ENCODE peak calls at places on chromosomes 3 and 15, in four cellular contexts. M, P, Y and U are unnamed samples.

GRCh38 chr15:77664428-77664827 is 31.7 kb upstream of the LINGO1 start:
- DNase-seq in M (no peak), P (no peak), Y (peak; percentile 71), U (no peak)

GRCh38 chr15:101358895-101359294 is 63.8 kb upstream of the SNRPA1 start:
- DNase-seq in M (no peak), P (no peak), Y (no peak), U (no peak)

GRCh38 chr3:43190682-43191081 is 84.8 kb upstream of the POMGNT2 start:
- DNase-seq in M (no peak), P (no peak), Y (no peak), U (no peak)

GRCh38 chr15:71465109-71465508 is 345.2 kb upstream of the NR2E3 start:
- DNase-seq in M (no peak), P (no peak), Y (no peak), U (no peak)

GRCh38 chr3:189572249-189572648 is 58.9 kb upstream of the TP63 start:
- DNase-seq in M (no peak), P (no peak), Y (no peak), U (no peak)

GRCh38 chr3:171353423-171353822 is 106.8 kb downstream of the TNIK start:
- DNase-seq in M (no peak), P (no peak), Y (no peak), U (no peak)

GRCh38 chr15:75367406-75367912 is 948 bp downstream of the MAN2C1 start:
- DNase-seq in M (no peak), P (no peak), Y (no peak), U (no peak)

GRCh38 chr3:195163719-195164572 is 107.0 kb downstream of the XXYLT1 start:
- DNase-seq in M (no peak), P (no peak), Y (no peak), U (no peak)

GRCh38 chr3:38022887-38023709 is 6.3 kb downstream of the PLCD1 start:
- DNase-seq in M (no peak), P (no peak), Y (no peak), U (no peak)

GRCh38 chr15:64599716-64600115 is 139.3 kb downstream of the ZNF609 start:
- DNase-seq in M (no peak), P (no peak), Y (no peak), U (no peak)

GRCh38 chr15:81189583-81190283 is 6.9 kb upstream of the IL16 start:
- DNase-seq in M (no peak), P (no peak), Y (no peak), U (no peak)

GRCh38 chr15:70380484-70380883 is 282.8 kb upstream of the TLE3 start:
- DNase-seq in M (no peak), P (no peak), Y (no peak), U (no peak)

GRCh38 chr15:31158858-31159569 is 57.5 kb upstream of the TRPM1 start:
- DNase-seq in M (no peak), P (no peak), Y (peak; percentile 33), U (no peak)

GRCh38 chr3:150374975-150375374 is 33.1 kb upstream of the TSC22D2 start:
- DNase-seq in M (no peak), P (no peak), Y (no peak), U (no peak)

GRCh38 chr3:100213891-100214573 is 46.8 kb upstream of the TBC1D23 start:
- DNase-seq in M (no peak), P (no peak), Y (no peak), U (no peak)

GRCh38 chr3:112074006-112074405 is 12.2 kb upstream of the C3orf52 start:
- DNase-seq in M (no peak), P (no peak), Y (no peak), U (no peak)

GRCh38 chr15:75648156-75649000 is 666 bp downstream of the SNX33 start:
- DNase-seq in M (no peak), P (no peak), Y (peak; percentile 93), U (no peak)

GRCh38 chr3:168121175-168121853 is 25.6 kb upstream of the GOLIM4 start:
- DNase-seq in M (no peak), P (no peak), Y (no peak), U (peak; percentile 34)

GRCh38 chr3:177385831-177386301 is 188.6 kb upstream of the TBL1XR1 start:
- DNase-seq in M (no peak), P (no peak), Y (no peak), U (no peak)

GRCh38 chr3:142645236-142645793 is 49.1 kb downstream of the PLS1 start:
- DNase-seq in M (no peak), P (no peak), Y (peak; percentile 10), U (no peak)

GRCh38 chr3:193586526-193586925 is 6.5 kb upstream of the OPA1 start:
- DNase-seq in M (no peak), P (no peak), Y (no peak), U (no peak)

GRCh38 chr3:14482271-14482721 is 57.8 kb downstream of the GRIP2 start:
- DNase-seq in M (no peak), P (no peak), Y (no peak), U (no peak)

GRCh38 chr3:42216820-42217416 is 49.1 kb downstream of the CCK start:
- DNase-seq in M (no peak), P (no peak), Y (no peak), U (no peak)

GRCh38 chr15:89187301-89187700 is 34.1 kb downstream of the RLBP1 start:
- DNase-seq in M (no peak), P (no peak), Y (no peak), U (no peak)

GRCh38 chr3:16257304-16257703 is 7.4 kb downstream of the DPH3 start:
- DNase-seq in M (no peak), P (no peak), Y (no peak), U (no peak)

GRCh38 chr15:87871738-87872315 is 384.7 kb downstream of the NTRK3 start:
- DNase-seq in M (no peak), P (no peak), Y (no peak), U (no peak)

GRCh38 chr3:46239301-46239938 is 2.8 kb upstream of the CCR3 start:
- DNase-seq in M (no peak), P (no peak), Y (peak; percentile 8), U (no peak)

GRCh38 chr15:69704229-69704628 is 251.6 kb downstream of the RPLP1 start:
- DNase-seq in M (no peak), P (no peak), Y (no peak), U (no peak)

GRCh38 chr15:74245342-74245931 is 9.3 kb downstream of the CCDC33 start:
- DNase-seq in M (no peak), P (no peak), Y (peak; percentile 89), U (no peak)